ENCODE peak calls at places on chromosomes 2 and 18, in five cellular contexts. One of them, this sample, is unnamed. For H3K36me3, the result is how much of the 10 kb centered on the place peaks cover.

GRCh38 chr2:8802741-8803140 is 34.7 kb downstream of the KIDINS220 start:
- DNase-seq in GM23338: no peak
- DNase-seq in kidney epithelial cell: no peak
- DNase-seq in GM23248: no peak
- DNase-seq in right atrium auricular region: no peak
- DNase-seq in this sample: no peak

GRCh38 chr2:98049991-98050519 is 36.9 kb upstream of the VWA3B start:
- DNase-seq in GM23338: no peak
- DNase-seq in kidney epithelial cell: no peak
- DNase-seq in GM23248: no peak
- DNase-seq in right atrium auricular region: no peak
- DNase-seq in this sample: no peak

GRCh38 chr2:196546151-196546919 is 93.2 kb upstream of the CCDC150 start:
- DNase-seq in GM23338: no peak
- DNase-seq in kidney epithelial cell: no peak
- DNase-seq in GM23248: no peak
- DNase-seq in right atrium auricular region: no peak
- DNase-seq in this sample: no peak

GRCh38 chr2:39109543-39109942 is 11.3 kb downstream of the SOS1 start:
- DNase-seq in GM23338: no peak
- DNase-seq in kidney epithelial cell: no peak
- DNase-seq in GM23248: no peak
- DNase-seq in right atrium auricular region: no peak
- DNase-seq in this sample: no peak

GRCh38 chr2:18742382-18742781 is 153.0 kb upstream of the NT5C1B start:
- DNase-seq in GM23338: peak
- DNase-seq in kidney epithelial cell: no peak
- DNase-seq in GM23248: no peak
- DNase-seq in right atrium auricular region: no peak
- DNase-seq in this sample: no peak

GRCh38 chr2:118255301-118255700 is 167.0 kb downstream of the INSIG2 start:
- DNase-seq in GM23338: peak
- DNase-seq in kidney epithelial cell: no peak
- DNase-seq in GM23248: no peak
- DNase-seq in right atrium auricular region: no peak
- DNase-seq in this sample: no peak

GRCh38 chr18:79577451-79578395 is 101.9 kb upstream of the CTDP1 start:
- DNase-seq in GM23338: no peak
- DNase-seq in kidney epithelial cell: no peak
- DNase-seq in GM23248: peak
- DNase-seq in right atrium auricular region: no peak
- DNase-seq in this sample: no peak

GRCh38 chr2:40666438-40666837 is 214.5 kb upstream of the SLC8A1 start:
- DNase-seq in GM23338: no peak
- DNase-seq in kidney epithelial cell: no peak
- DNase-seq in GM23248: no peak
- DNase-seq in right atrium auricular region: no peak
- DNase-seq in this sample: no peak

GRCh38 chr2:240785424-240786335 is 34.3 kb downstream of the KIF1A start:
- DNase-seq in GM23338: no peak
- DNase-seq in kidney epithelial cell: no peak
- DNase-seq in GM23248: no peak
- DNase-seq in right atrium auricular region: no peak
- DNase-seq in this sample: no peak

GRCh38 chr2:71552356-71552755 is 99.0 kb downstream of the DYSF start:
- DNase-seq in GM23338: no peak
- DNase-seq in kidney epithelial cell: no peak
- DNase-seq in GM23248: no peak
- DNase-seq in right atrium auricular region: no peak
- DNase-seq in this sample: no peak

GRCh38 chr2:222239091-222239490 is 59.7 kb downstream of the PAX3 start:
- DNase-seq in GM23338: peak
- DNase-seq in kidney epithelial cell: no peak
- DNase-seq in GM23248: no peak
- DNase-seq in right atrium auricular region: no peak
- DNase-seq in this sample: no peak

GRCh38 chr2:181886192-181886591 is 5.3 kb upstream of the ITPRID2 start:
- DNase-seq in GM23338: no peak
- DNase-seq in kidney epithelial cell: no peak
- DNase-seq in GM23248: peak
- DNase-seq in right atrium auricular region: no peak
- DNase-seq in this sample: no peak

GRCh38 chr2:212939777-212940531 is 211.5 kb downstream of the IKZF2 start:
- DNase-seq in GM23338: peak
- DNase-seq in kidney epithelial cell: no peak
- DNase-seq in GM23248: no peak
- DNase-seq in right atrium auricular region: no peak
- DNase-seq in this sample: no peak

GRCh38 chr18:60812921-60813320 is 440.3 kb upstream of the MC4R start:
- DNase-seq in GM23338: no peak
- DNase-seq in kidney epithelial cell: no peak
- DNase-seq in GM23248: no peak
- DNase-seq in right atrium auricular region: no peak
- DNase-seq in this sample: no peak

GRCh38 chr2:1625281-1626001 is 118.9 kb downstream of the PXDN start:
- DNase-seq in GM23338: peak
- DNase-seq in kidney epithelial cell: peak
- DNase-seq in GM23248: peak
- DNase-seq in right atrium auricular region: no peak
- DNase-seq in this sample: peak

GRCh38 chr2:216090369-216090786 is 8.7 kb downstream of the TMEM169 start:
- DNase-seq in GM23338: no peak
- DNase-seq in kidney epithelial cell: no peak
- DNase-seq in GM23248: peak
- DNase-seq in right atrium auricular region: no peak
- DNase-seq in this sample: no peak

GRCh38 chr2:235384624-235385023 is 109.2 kb upstream of the AGAP1 start:
- DNase-seq in GM23338: peak
- DNase-seq in kidney epithelial cell: no peak
- DNase-seq in GM23248: no peak
- DNase-seq in right atrium auricular region: no peak
- DNase-seq in this sample: peak

GRCh38 chr2:12120281-12121150 is 374.1 kb downstream of the LPIN1 start:
- DNase-seq in GM23338: no peak
- DNase-seq in kidney epithelial cell: no peak
- DNase-seq in GM23248: peak
- DNase-seq in right atrium auricular region: no peak
- DNase-seq in this sample: no peak

GRCh38 chr2:143717532-143718168 is 588.4 kb downstream of the ARHGAP15 start:
- DNase-seq in GM23338: no peak
- DNase-seq in kidney epithelial cell: no peak
- DNase-seq in GM23248: peak
- DNase-seq in right atrium auricular region: no peak
- DNase-seq in this sample: no peak

GRCh38 chr18:34806527-34806926 is 96.4 kb downstream of the DTNA start:
- DNase-seq in GM23338: no peak
- DNase-seq in kidney epithelial cell: no peak
- DNase-seq in GM23248: no peak
- DNase-seq in right atrium auricular region: no peak
- DNase-seq in this sample: no peak

GRCh38 chr2:424306-425172 is 136.6 kb upstream of the ALKAL2 start:
- DNase-seq in GM23338: no peak
- DNase-seq in kidney epithelial cell: peak
- DNase-seq in GM23248: no peak
- DNase-seq in right atrium auricular region: no peak
- DNase-seq in this sample: no peak

GRCh38 chr18:6219116-6219717 is 195.5 kb downstream of the L3MBTL4 start:
- DNase-seq in GM23338: peak
- DNase-seq in kidney epithelial cell: peak
- DNase-seq in GM23248: peak
- DNase-seq in right atrium auricular region: no peak
- DNase-seq in this sample: peak

GRCh38 chr2:105712166-105712915 is 32.4 kb upstream of the NCK2 start:
- DNase-seq in GM23338: no peak
- DNase-seq in kidney epithelial cell: no peak
- DNase-seq in GM23248: peak
- DNase-seq in right atrium auricular region: no peak
- DNase-seq in this sample: no peak

GRCh38 chr2:184920451-184920965 is 322.2 kb downstream of the ZNF804A start:
- DNase-seq in GM23338: no peak
- DNase-seq in kidney epithelial cell: no peak
- DNase-seq in GM23248: peak
- DNase-seq in right atrium auricular region: no peak
- DNase-seq in this sample: no peak

GRCh38 chr2:172336681-172337080 is 90.7 kb upstream of the ITGA6 start:
- DNase-seq in GM23338: no peak
- DNase-seq in kidney epithelial cell: no peak
- DNase-seq in GM23248: peak
- DNase-seq in right atrium auricular region: no peak
- DNase-seq in this sample: no peak

GRCh38 chr2:159939946-159940345 is 122.5 kb downstream of the PLA2R1 start:
- DNase-seq in GM23338: peak
- DNase-seq in kidney epithelial cell: no peak
- DNase-seq in GM23248: peak
- DNase-seq in right atrium auricular region: no peak
- DNase-seq in this sample: no peak

GRCh38 chr2:241959751-241960269 is 90.3 kb downstream of the RTP5 start:
- DNase-seq in GM23338: no peak
- DNase-seq in kidney epithelial cell: no peak
- DNase-seq in GM23248: no peak
- DNase-seq in right atrium auricular region: no peak
- DNase-seq in this sample: no peak

GRCh38 chr2:37230581-37230980 is 815 bp downstream of the CEBPZ start:
- DNase-seq in GM23338: no peak
- DNase-seq in kidney epithelial cell: no peak
- DNase-seq in GM23248: peak
- DNase-seq in right atrium auricular region: no peak
- DNase-seq in this sample: no peak

GRCh38 chr18:44518091-44518490 is 162.6 kb upstream of the SETBP1 start:
- DNase-seq in GM23338: no peak
- DNase-seq in kidney epithelial cell: no peak
- DNase-seq in GM23248: peak
- DNase-seq in right atrium auricular region: no peak
- DNase-seq in this sample: no peak

GRCh38 chr2:86062043-86062442 is 43.6 kb downstream of the POLR1A start:
- DNase-seq in GM23338: no peak
- DNase-seq in kidney epithelial cell: peak
- DNase-seq in GM23248: peak
- DNase-seq in right atrium auricular region: no peak
- DNase-seq in this sample: no peak

GRCh38 chr2:211599146-211599545 is 939.5 kb downstream of the ERBB4 start:
- DNase-seq in GM23338: no peak
- DNase-seq in kidney epithelial cell: no peak
- DNase-seq in GM23248: no peak
- DNase-seq in right atrium auricular region: no peak
- DNase-seq in this sample: no peak

GRCh38 chr2:160317113-160318099 is 117.3 kb upstream of the ITGB6 start:
- DNase-seq in GM23338: no peak
- DNase-seq in kidney epithelial cell: no peak
- DNase-seq in GM23248: peak
- DNase-seq in right atrium auricular region: no peak
- DNase-seq in this sample: no peak

GRCh38 chr2:96267159-96267971 is 1.3 kb downstream of the CIAO1 start:
- DNase-seq in GM23338: peak
- DNase-seq in kidney epithelial cell: no peak
- DNase-seq in GM23248: peak
- DNase-seq in right atrium auricular region: no peak
- DNase-seq in this sample: peak

GRCh38 chr2:74488643-74489481 is 6.0 kb downstream of the TTC31 start:
- DNase-seq in GM23338: no peak
- DNase-seq in kidney epithelial cell: no peak
- DNase-seq in GM23248: no peak
- DNase-seq in right atrium auricular region: no peak
- DNase-seq in this sample: no peak
- H3K36me3 ChIP-seq in GM23338: under half
- H3K36me3 ChIP-seq in kidney epithelial cell: under half
- H3K36me3 ChIP-seq in GM23248: under half
- H3K36me3 ChIP-seq in right atrium auricular region: under half
- H3K36me3 ChIP-seq in this sample: under half

DNA sequence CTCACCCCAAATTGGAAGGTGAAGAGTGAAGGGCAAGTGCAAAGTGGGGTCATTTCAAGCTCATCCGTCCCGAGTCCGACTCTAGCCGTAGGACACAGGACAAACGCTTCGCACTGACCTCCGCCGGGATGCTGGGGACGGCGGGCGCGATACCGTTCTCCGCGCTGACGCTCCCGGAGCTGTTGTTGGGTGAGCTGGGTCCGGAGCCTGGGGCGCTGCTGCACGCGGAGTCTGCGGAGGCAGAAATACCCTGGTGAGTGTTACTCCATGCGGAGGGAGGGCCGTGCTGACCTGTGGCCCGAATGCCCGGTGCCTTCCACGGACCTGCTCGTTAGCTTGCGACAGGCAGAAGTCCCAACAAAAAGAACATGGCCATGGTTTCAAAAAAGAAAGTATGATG is 261.3 kb downstream of the HDAC4 start:
- DNase-seq in GM23338: no peak
- DNase-seq in kidney epithelial cell: no peak
- DNase-seq in GM23248: no peak
- DNase-seq in right atrium auricular region: no peak
- DNase-seq in this sample: no peak
- H3K36me3 ChIP-seq in GM23338: under half
- H3K36me3 ChIP-seq in kidney epithelial cell: under half
- H3K36me3 ChIP-seq in GM23248: under half
- H3K36me3 ChIP-seq in right atrium auricular region: under half
- H3K36me3 ChIP-seq in this sample: under half

DNA sequence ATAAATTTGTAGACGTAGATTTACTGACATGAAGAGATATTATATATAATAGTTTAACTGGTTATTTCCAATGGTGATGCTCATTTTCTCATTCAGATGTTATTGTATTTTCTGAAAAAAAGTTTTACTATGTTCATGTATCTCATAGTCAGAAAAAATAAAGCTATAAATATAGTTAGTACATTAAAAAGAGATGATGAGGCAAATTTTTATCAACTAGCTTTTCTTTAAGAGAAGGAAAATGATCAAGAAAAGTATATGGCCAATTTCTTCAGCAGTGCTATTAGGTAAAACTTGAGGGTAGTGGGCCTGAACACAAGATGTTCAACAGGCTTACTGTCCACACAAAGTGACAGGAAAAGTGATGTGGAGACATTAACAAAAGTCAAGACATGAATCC is 11.7 kb downstream of the TTC21B start:
- DNase-seq in GM23338: no peak
- DNase-seq in kidney epithelial cell: no peak
- DNase-seq in GM23248: no peak
- DNase-seq in right atrium auricular region: no peak
- DNase-seq in this sample: no peak
- H3K36me3 ChIP-seq in GM23338: under half
- H3K36me3 ChIP-seq in kidney epithelial cell: under half
- H3K36me3 ChIP-seq in GM23248: half or more
- H3K36me3 ChIP-seq in right atrium auricular region: under half
- H3K36me3 ChIP-seq in this sample: half or more

GRCh38 chr2:99190548-99190947 is 9.6 kb downstream of the MRPL30 start:
- DNase-seq in GM23338: peak
- DNase-seq in kidney epithelial cell: no peak
- DNase-seq in GM23248: no peak
- DNase-seq in right atrium auricular region: no peak
- DNase-seq in this sample: no peak
- H3K36me3 ChIP-seq in GM23338: under half
- H3K36me3 ChIP-seq in kidney epithelial cell: under half
- H3K36me3 ChIP-seq in GM23248: under half
- H3K36me3 ChIP-seq in right atrium auricular region: under half
- H3K36me3 ChIP-seq in this sample: half or more

This sample was measured in NT2/D1.